ENCODE peak calls at places on chromosomes 16 and 17, in nine cellular contexts. One of them, this sample, is unnamed.

GRCh38 chr16:24610421-24610765 is 71.0 kb downstream of the RBBP6 start:
- DNase-seq in adrenal gland: no peak
- DNase-seq in testis: peak
- DNase-seq in uterus: peak
- DNase-seq in heart left ventricle: no peak
- DNase-seq in breast epithelium: no peak
- DNase-seq in IMR-90: peak
- DNase-seq in prostate gland: no peak
- DNase-seq in stomach: no peak
- DNase-seq in this sample: peak

GRCh38 chr17:3994221-3994576 is 30.0 kb upstream of the ATP2A3 start:
- DNase-seq in heart left ventricle: no peak
- DNase-seq in uterus: no peak
- DNase-seq in prostate gland: no peak
- DNase-seq in testis: no peak
- DNase-seq in adrenal gland: no peak
- DNase-seq in IMR-90: no peak
- DNase-seq in stomach: no peak
- DNase-seq in breast epithelium: no peak
- DNase-seq in this sample: no peak

GRCh38 chr16:46727184-46727583 is 21.0 kb downstream of the MYLK3 start:
- DNase-seq in uterus: no peak
- DNase-seq in heart left ventricle: no peak
- DNase-seq in breast epithelium: no peak
- DNase-seq in adrenal gland: no peak
- DNase-seq in IMR-90: no peak
- DNase-seq in prostate gland: no peak
- DNase-seq in testis: peak
- DNase-seq in stomach: no peak
- DNase-seq in this sample: no peak

GRCh38 chr17:65403616-65404015 is 157.8 kb downstream of the AXIN2 start:
- DNase-seq in heart left ventricle: no peak
- DNase-seq in stomach: no peak
- DNase-seq in uterus: no peak
- DNase-seq in breast epithelium: no peak
- DNase-seq in IMR-90: no peak
- DNase-seq in adrenal gland: no peak
- DNase-seq in prostate gland: no peak
- DNase-seq in testis: no peak
- DNase-seq in this sample: no peak

GRCh38 chr16:78684040-78684611 is 584.7 kb downstream of the WWOX start:
- DNase-seq in breast epithelium: no peak
- DNase-seq in stomach: peak
- DNase-seq in testis: peak
- DNase-seq in prostate gland: no peak
- DNase-seq in heart left ventricle: peak
- DNase-seq in IMR-90: peak
- DNase-seq in uterus: peak
- DNase-seq in adrenal gland: peak
- DNase-seq in this sample: no peak

GRCh38 chr16:56625140-56625942 is at the start of gene MT1E:
- DNase-seq in prostate gland: peak
- DNase-seq in adrenal gland: peak
- DNase-seq in heart left ventricle: peak
- DNase-seq in stomach: peak
- DNase-seq in testis: peak
- DNase-seq in IMR-90: peak
- DNase-seq in breast epithelium: peak
- DNase-seq in uterus: peak
- DNase-seq in this sample: no peak

GRCh38 chr16:56281256-56281805 is 90.0 kb downstream of the GNAO1 start:
- DNase-seq in heart left ventricle: no peak
- DNase-seq in uterus: no peak
- DNase-seq in stomach: no peak
- DNase-seq in adrenal gland: no peak
- DNase-seq in testis: no peak
- DNase-seq in prostate gland: no peak
- DNase-seq in breast epithelium: no peak
- DNase-seq in IMR-90: no peak
- DNase-seq in this sample: no peak

GRCh38 chr16:3525951-3526350 is 25.1 kb downstream of the CLUAP1 start:
- DNase-seq in stomach: no peak
- DNase-seq in adrenal gland: no peak
- DNase-seq in heart left ventricle: no peak
- DNase-seq in testis: no peak
- DNase-seq in IMR-90: no peak
- DNase-seq in prostate gland: no peak
- DNase-seq in uterus: no peak
- DNase-seq in breast epithelium: peak
- DNase-seq in this sample: no peak

GRCh38 chr16:78882150-78882549 is 718.4 kb downstream of the MAF start:
- DNase-seq in breast epithelium: no peak
- DNase-seq in stomach: no peak
- DNase-seq in testis: no peak
- DNase-seq in heart left ventricle: no peak
- DNase-seq in adrenal gland: no peak
- DNase-seq in prostate gland: no peak
- DNase-seq in IMR-90: no peak
- DNase-seq in uterus: no peak
- DNase-seq in this sample: no peak

GRCh38 chr16:9846362-9847099 is 335.7 kb downstream of the GRIN2A start:
- DNase-seq in stomach: no peak
- DNase-seq in IMR-90: no peak
- DNase-seq in breast epithelium: no peak
- DNase-seq in prostate gland: no peak
- DNase-seq in testis: no peak
- DNase-seq in heart left ventricle: no peak
- DNase-seq in adrenal gland: no peak
- DNase-seq in uterus: no peak
- DNase-seq in this sample: no peak

GRCh38 chr16:70416748-70417616 is 21.9 kb downstream of the ST3GAL2 start:
- DNase-seq in prostate gland: no peak
- DNase-seq in IMR-90: no peak
- DNase-seq in breast epithelium: no peak
- DNase-seq in adrenal gland: no peak
- DNase-seq in testis: no peak
- DNase-seq in uterus: no peak
- DNase-seq in heart left ventricle: no peak
- DNase-seq in stomach: no peak
- DNase-seq in this sample: no peak
- TF ChIP-seq POLR2A in prostate gland: no peak
- TF ChIP-seq POLR2A in IMR-90: no peak
- TF ChIP-seq POLR2A in breast epithelium: no peak
- TF ChIP-seq POLR2A in adrenal gland: no peak
- TF ChIP-seq POLR2A in testis: no peak
- TF ChIP-seq POLR2A in uterus: no peak
- TF ChIP-seq POLR2A in heart left ventricle: no peak
- TF ChIP-seq POLR2A in stomach: no peak
- TF ChIP-seq POLR2A in this sample: peak

GRCh38 chr17:45411348-45412105 is 21.1 kb downstream of the ARHGAP27 start:
- DNase-seq in uterus: no peak
- DNase-seq in stomach: no peak
- DNase-seq in prostate gland: no peak
- DNase-seq in IMR-90: no peak
- DNase-seq in heart left ventricle: no peak
- DNase-seq in adrenal gland: no peak
- DNase-seq in breast epithelium: no peak
- DNase-seq in testis: no peak
- DNase-seq in this sample: no peak
- TF ChIP-seq POLR2A in uterus: no peak
- TF ChIP-seq POLR2A in stomach: no peak
- TF ChIP-seq POLR2A in prostate gland: no peak
- TF ChIP-seq POLR2A in IMR-90: no peak
- TF ChIP-seq POLR2A in heart left ventricle: no peak
- TF ChIP-seq POLR2A in adrenal gland: no peak
- TF ChIP-seq POLR2A in breast epithelium: no peak
- TF ChIP-seq POLR2A in testis: no peak
- TF ChIP-seq POLR2A in this sample: no peak

DNA sequence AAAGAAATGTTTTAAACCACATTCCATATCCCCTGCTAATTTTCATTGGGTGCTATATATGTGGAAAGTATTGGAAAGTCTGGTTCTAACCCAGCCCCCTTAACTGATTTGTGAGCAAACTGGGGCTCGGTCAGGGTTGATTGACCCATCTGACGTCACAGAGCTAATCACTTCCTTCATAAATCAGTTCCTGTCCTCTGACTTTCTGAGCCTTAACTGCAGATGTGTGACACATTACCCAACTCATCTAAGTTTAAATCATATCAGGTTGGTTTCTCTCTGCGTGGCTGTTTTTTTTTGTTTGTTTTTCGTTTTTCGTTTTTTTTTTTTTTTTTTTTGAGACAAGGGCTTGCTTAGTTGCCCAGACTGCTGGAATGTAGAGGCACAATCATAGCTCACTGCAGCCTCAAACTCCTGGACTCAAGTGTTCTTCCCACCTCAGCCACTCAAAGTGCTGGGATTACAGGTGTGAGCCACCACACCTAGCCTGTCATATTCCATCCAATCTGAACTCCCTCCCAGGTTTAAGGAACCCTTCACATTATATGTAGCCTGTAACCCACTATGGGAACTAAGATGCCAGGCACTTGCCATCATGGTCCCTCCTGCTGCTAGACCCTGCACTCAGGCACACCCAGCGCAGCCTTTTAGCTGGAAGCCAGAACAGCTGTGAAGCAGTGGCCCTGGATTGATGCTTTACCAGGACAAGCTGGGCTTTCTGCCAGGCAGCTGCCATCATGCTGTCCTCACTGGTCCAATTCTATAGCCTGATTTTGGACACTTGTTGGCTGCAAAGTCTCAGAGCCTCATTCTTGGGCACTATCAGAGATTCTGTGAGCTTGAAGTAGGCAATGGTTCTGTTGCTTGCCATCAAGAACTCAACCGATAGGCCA is 6.9 kb upstream of the BPTF start:
- DNase-seq in testis: peak
- DNase-seq in heart left ventricle: no peak
- DNase-seq in prostate gland: no peak
- DNase-seq in adrenal gland: no peak
- DNase-seq in stomach: no peak
- DNase-seq in breast epithelium: no peak
- DNase-seq in uterus: no peak
- DNase-seq in IMR-90: no peak
- DNase-seq in this sample: no peak
- TF ChIP-seq POLR2A in testis: no peak
- TF ChIP-seq POLR2A in heart left ventricle: no peak
- TF ChIP-seq POLR2A in prostate gland: no peak
- TF ChIP-seq POLR2A in adrenal gland: no peak
- TF ChIP-seq POLR2A in stomach: no peak
- TF ChIP-seq POLR2A in breast epithelium: no peak
- TF ChIP-seq POLR2A in uterus: no peak
- TF ChIP-seq POLR2A in IMR-90: no peak
- TF ChIP-seq POLR2A in this sample: no peak

GRCh38 chr17:75589017-75589918 is 1.7 kb downstream of the MYO15B start:
- DNase-seq in testis: peak
- DNase-seq in prostate gland: peak
- DNase-seq in heart left ventricle: peak
- DNase-seq in stomach: peak
- DNase-seq in IMR-90: peak
- DNase-seq in adrenal gland: peak
- DNase-seq in uterus: peak
- DNase-seq in breast epithelium: peak
- DNase-seq in this sample: peak
- TF ChIP-seq POLR2A in testis: no peak
- TF ChIP-seq POLR2A in prostate gland: peak
- TF ChIP-seq POLR2A in heart left ventricle: no peak
- TF ChIP-seq POLR2A in stomach: no peak
- TF ChIP-seq POLR2A in IMR-90: no peak
- TF ChIP-seq POLR2A in adrenal gland: peak
- TF ChIP-seq POLR2A in uterus: peak
- TF ChIP-seq POLR2A in breast epithelium: no peak
- TF ChIP-seq POLR2A in this sample: no peak

GRCh38 chr17:42266462-42266861 is 9.7 kb downstream of the STAT5B start:
- DNase-seq in breast epithelium: no peak
- DNase-seq in prostate gland: no peak
- DNase-seq in testis: no peak
- DNase-seq in adrenal gland: no peak
- DNase-seq in uterus: no peak
- DNase-seq in IMR-90: no peak
- DNase-seq in heart left ventricle: no peak
- DNase-seq in stomach: no peak
- DNase-seq in this sample: no peak

GRCh38 chr17:42270596-42270995 is 5.6 kb downstream of the STAT5B start:
- DNase-seq in testis: peak
- DNase-seq in IMR-90: no peak
- DNase-seq in adrenal gland: peak
- DNase-seq in breast epithelium: no peak
- DNase-seq in uterus: no peak
- DNase-seq in heart left ventricle: no peak
- DNase-seq in prostate gland: no peak
- DNase-seq in stomach: no peak
- DNase-seq in this sample: no peak

GRCh38 chr17:42268236-42268635 is 8.0 kb downstream of the STAT5B start:
- DNase-seq in prostate gland: no peak
- DNase-seq in IMR-90: no peak
- DNase-seq in adrenal gland: no peak
- DNase-seq in uterus: no peak
- DNase-seq in stomach: no peak
- DNase-seq in testis: no peak
- DNase-seq in heart left ventricle: no peak
- DNase-seq in breast epithelium: no peak
- DNase-seq in this sample: no peak

GRCh38 chr17:42270175-42270545 is 6.0 kb downstream of the STAT5B start:
- DNase-seq in testis: no peak
- DNase-seq in adrenal gland: no peak
- DNase-seq in heart left ventricle: no peak
- DNase-seq in breast epithelium: no peak
- DNase-seq in prostate gland: no peak
- DNase-seq in stomach: no peak
- DNase-seq in IMR-90: no peak
- DNase-seq in uterus: no peak
- DNase-seq in this sample: no peak

DNA sequence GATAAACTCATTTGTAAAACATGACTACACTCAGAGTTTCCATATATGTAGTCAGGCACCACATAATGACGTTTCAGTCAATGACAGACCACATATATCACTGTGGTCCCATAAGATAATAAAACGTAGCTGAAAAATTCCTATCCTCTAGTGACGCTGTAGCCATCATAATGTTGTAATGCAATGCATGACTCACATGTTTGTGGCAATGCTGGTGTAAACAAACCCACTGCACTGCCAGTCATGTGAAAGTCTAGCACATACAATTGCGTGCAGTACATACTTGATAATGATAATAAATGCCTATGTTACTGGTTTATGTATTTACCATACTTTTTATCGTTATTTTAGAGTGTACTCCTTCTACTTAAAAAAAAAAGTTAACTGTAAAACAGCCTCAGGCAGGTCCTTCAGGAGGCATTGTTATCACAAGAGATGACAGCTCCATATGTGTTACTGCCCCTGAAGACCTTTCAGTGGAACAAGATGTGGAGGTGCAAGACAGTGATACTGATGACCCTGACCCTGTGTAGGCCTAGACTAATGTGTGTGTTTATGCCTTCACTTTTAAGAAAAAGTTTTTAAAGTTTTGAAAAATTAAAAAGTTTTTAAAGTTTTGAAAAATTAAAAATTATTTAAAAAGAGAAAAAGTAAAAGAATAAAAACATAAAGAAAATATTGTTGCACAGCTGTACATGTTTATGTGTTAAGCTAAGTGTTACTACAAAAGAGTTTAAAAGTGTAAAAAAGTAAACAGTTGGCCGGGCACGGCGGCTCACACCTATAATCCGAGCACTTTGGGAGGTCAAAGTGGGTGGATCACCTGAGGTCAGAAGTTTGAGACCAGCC is 9.0 kb downstream of the STAT5B start:
- DNase-seq in testis: no peak
- DNase-seq in prostate gland: no peak
- DNase-seq in IMR-90: peak
- DNase-seq in adrenal gland: no peak
- DNase-seq in heart left ventricle: no peak
- DNase-seq in breast epithelium: no peak
- DNase-seq in stomach: no peak
- DNase-seq in uterus: no peak
- DNase-seq in this sample: no peak
- TF ChIP-seq POLR2A in testis: no peak
- TF ChIP-seq POLR2A in prostate gland: no peak
- TF ChIP-seq POLR2A in IMR-90: no peak
- TF ChIP-seq POLR2A in adrenal gland: no peak
- TF ChIP-seq POLR2A in heart left ventricle: no peak
- TF ChIP-seq POLR2A in breast epithelium: no peak
- TF ChIP-seq POLR2A in stomach: no peak
- TF ChIP-seq POLR2A in uterus: no peak
- TF ChIP-seq POLR2A in this sample: no peak

This sample was measured in GM12891.